ENCODE peak calls at places on chromosome 14, in nine cellular contexts. Q, H, N, F, J, S, L, O and W are unnamed samples.

GRCh38 chr14:35940291-35940690 is 114.2 kb downstream of the BRMS1L start:
- DNase-seq in S (no peak), H (no peak), N (no peak), Q (no peak), F (no peak), O (peak), J (no peak), L (no peak), W (no peak)

GRCh38 chr14:35669782-35670181 is 135.8 kb downstream of the INSM2 start:
- DNase-seq in L (no peak), Q (peak), F (no peak), N (no peak), O (no peak), S (no peak), H (no peak), J (no peak), W (no peak)

GRCh38 chr14:101028971-101029667 is 125.6 kb upstream of the RTL1 start:
- DNase-seq in F (no peak), O (no peak), H (no peak), S (no peak), Q (no peak), J (no peak), L (no peak), N (no peak), W (no peak)

GRCh38 chr14:105952826-105953225 is 426.4 kb downstream of the TMEM121 start:
- DNase-seq in O (no peak), H (no peak), J (no peak), L (no peak), S (no peak), Q (no peak), F (no peak), N (no peak), W (no peak)

GRCh38 chr14:75884198-75884611 is 97.6 kb downstream of the TGFB3 start:
- DNase-seq in L (no peak), S (no peak), N (no peak), J (no peak), Q (no peak), F (peak), O (no peak), H (no peak), W (no peak)

GRCh38 chr14:35963209-35963608 is 137.1 kb downstream of the BRMS1L start:
- DNase-seq in N (peak), S (no peak), L (no peak), Q (peak), F (peak), H (peak), J (peak), O (no peak), W (peak)

GRCh38 chr14:91985008-91985407 is 37.5 kb upstream of the FBLN5 start:
- DNase-seq in O (no peak), F (no peak), S (no peak), J (no peak), H (no peak), Q (no peak), L (peak), N (no peak), W (no peak)

GRCh38 chr14:67232066-67232465 is 9.2 kb upstream of the PALS1 start:
- DNase-seq in O (no peak), F (peak), N (no peak), L (no peak), J (no peak), H (no peak), Q (no peak), S (no peak), W (no peak)

GRCh38 chr14:90373887-90374286 is 22.9 kb upstream of the CALM1 start:
- DNase-seq in L (no peak), N (no peak), H (no peak), F (peak), S (no peak), J (no peak), Q (no peak), O (no peak), W (no peak)

GRCh38 chr14:68690106-68690960 is 102.5 kb downstream of the ZFP36L1 start:
- DNase-seq in L (no peak), J (no peak), S (no peak), F (peak), O (no peak), N (no peak), Q (no peak), H (no peak), W (no peak)

GRCh38 chr14:83826838-83827237 is 1703.1 kb upstream of the FLRT2 start:
- DNase-seq in Q (no peak), S (no peak), L (no peak), O (no peak), N (no peak), F (no peak), H (no peak), J (no peak), W (no peak)

GRCh38 chr14:45089813-45090212 is 5.9 kb downstream of the PRPF39 start:
- DNase-seq in Q (no peak), H (no peak), N (no peak), S (no peak), F (no peak), O (no peak), J (no peak), L (no peak), W (no peak)
- TF ChIP-seq MAX in Q (no peak), H (no peak), N (no peak), S (no peak), F (no peak), O (no peak), J (no peak), L (no peak), W (no peak)

GRCh38 chr14:56660677-56661389 is 81.2 kb downstream of the TMEM260 start:
- DNase-seq in L (no peak), N (no peak), O (no peak), S (no peak), F (no peak), J (no peak), Q (no peak), H (no peak), W (no peak)
- TF ChIP-seq MAX in L (no peak), N (no peak), O (no peak), S (no peak), F (no peak), J (no peak), Q (no peak), H (no peak), W (no peak)

GRCh38 chr14:104865069-104865630 is at the start of gene CEP170B:
- DNase-seq in S (peak), L (peak), Q (no peak), H (peak), N (peak), J (no peak), F (peak), O (no peak), W (peak)

GRCh38 chr14:104864267-104865068 is 600 bp upstream of the CEP170B start:
- DNase-seq in F (no peak), S (peak), O (no peak), H (peak), L (no peak), Q (peak), N (peak), J (peak), W (peak)

GRCh38 chr14:104863923-104864266 is 1.2 kb upstream of the CEP170B start:
- DNase-seq in Q (no peak), O (no peak), J (no peak), L (no peak), F (peak), H (no peak), N (no peak), S (no peak), W (no peak)

GRCh38 chr14:104865631-104866441 is 768 bp downstream of the CEP170B start:
- DNase-seq in Q (peak), O (no peak), S (peak), L (peak), F (peak), H (peak), J (no peak), N (peak), W (peak)

DNA sequence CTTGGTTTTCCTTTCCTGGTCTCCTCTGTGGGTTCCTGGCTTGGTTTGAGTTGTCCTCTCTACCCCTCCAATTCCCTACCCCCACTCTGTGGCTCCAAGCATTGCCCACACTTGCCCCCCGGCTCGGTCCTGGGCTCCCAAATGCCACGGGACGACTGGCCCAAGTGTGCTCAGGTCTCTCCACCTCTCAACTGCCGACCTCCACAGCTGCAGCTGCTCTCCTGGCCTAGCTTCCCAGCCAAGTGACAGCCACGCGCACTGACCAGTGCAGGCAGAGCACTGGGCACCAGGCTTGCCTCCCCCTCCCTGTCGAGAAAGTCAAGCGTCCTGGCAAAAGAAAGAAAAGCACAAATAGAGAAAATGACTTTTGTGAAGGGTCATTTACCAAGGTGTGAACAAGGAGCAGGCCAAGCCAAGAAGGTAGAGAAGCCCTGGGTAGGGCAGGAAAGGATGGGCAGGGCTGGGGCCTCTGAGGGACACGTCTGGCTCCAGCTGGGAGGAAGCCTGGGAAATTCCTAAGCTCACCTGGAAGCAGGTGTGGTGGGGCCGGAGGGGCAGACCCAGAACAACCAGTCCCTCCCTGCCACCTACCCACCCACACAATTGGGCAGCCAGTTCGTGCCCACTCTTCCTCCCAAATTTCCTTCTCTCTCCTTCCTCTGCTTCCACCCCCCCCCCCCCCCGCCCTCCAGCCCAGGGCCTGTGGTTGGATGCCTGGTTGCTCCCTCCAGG is 1.8 kb upstream of the CEP170B start:
- DNase-seq in F (no peak), J (no peak), L (no peak), N (no peak), S (no peak), H (no peak), O (no peak), Q (no peak), W (no peak)
- TF ChIP-seq MAX in F (no peak), J (no peak), L (no peak), N (no peak), S (no peak), H (no peak), O (no peak), Q (no peak), W (no peak)

DNA sequence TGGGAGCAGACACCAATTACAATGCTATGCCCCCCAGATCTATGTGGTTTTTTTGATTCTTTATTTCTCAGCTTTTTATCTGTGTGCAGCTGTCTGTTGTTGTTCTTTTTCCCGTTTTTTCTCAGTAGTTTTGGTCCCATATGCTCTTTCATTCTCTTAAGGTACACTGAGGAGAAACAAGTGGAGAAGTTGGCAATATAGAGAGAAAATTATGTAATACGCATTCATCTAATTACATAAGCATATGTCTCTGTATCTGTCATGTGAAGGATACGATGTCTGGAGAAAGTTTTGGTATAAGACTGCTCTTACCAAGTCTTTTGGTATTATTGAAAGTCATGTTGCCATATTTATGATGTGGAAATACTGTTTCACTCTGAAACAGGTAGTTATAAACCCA is 819.1 kb downstream of the NRXN3 start:
- DNase-seq in J (no peak), F (no peak), L (no peak), Q (no peak), H (no peak), N (no peak), S (no peak), O (no peak), W (no peak)
- TF ChIP-seq MAX in J (no peak), F (no peak), L (no peak), Q (no peak), H (no peak), N (no peak), S (no peak), O (no peak), W (no peak)

GRCh38 chr14:102292446-102292845 is 12.5 kb downstream of the MOK start:
- DNase-seq in H (no peak), F (no peak), N (no peak), S (no peak), O (no peak), Q (no peak), J (no peak), L (no peak), W (no peak)

GRCh38 chr14:102297436-102298170 is 7.4 kb downstream of the MOK start:
- DNase-seq in S (no peak), N (no peak), F (no peak), O (no peak), L (no peak), H (no peak), Q (no peak), J (no peak), W (no peak)

GRCh38 chr14:102295301-102295700 is 9.7 kb downstream of the MOK start:
- DNase-seq in L (no peak), Q (no peak), N (peak), F (peak), S (no peak), H (no peak), J (no peak), O (no peak), W (peak)

GRCh38 chr14:102288139-102288538 is 16.8 kb downstream of the MOK start:
- DNase-seq in Q (no peak), L (no peak), H (no peak), S (no peak), F (no peak), J (no peak), O (no peak), N (no peak), W (no peak)

GRCh38 chr14:102293784-102294183 is 11.2 kb downstream of the MOK start:
- DNase-seq in L (no peak), O (no peak), F (no peak), N (no peak), H (no peak), S (no peak), Q (no peak), J (no peak), W (no peak)
- TF ChIP-seq MAX in L (no peak), O (no peak), F (no peak), N (no peak), H (no peak), S (no peak), Q (no peak), J (no peak), W (no peak)

GRCh38 chr14:64680013-64680674 is 24.1 kb upstream of the PLEKHG3 start:
- DNase-seq in N (no peak), H (no peak), O (no peak), Q (no peak), J (no peak), S (no peak), L (no peak), F (no peak), W (no peak)
- TF ChIP-seq MAX in N (no peak), H (no peak), O (no peak), Q (no peak), J (peak), S (no peak), L (no peak), F (no peak), W (no peak)

DNA sequence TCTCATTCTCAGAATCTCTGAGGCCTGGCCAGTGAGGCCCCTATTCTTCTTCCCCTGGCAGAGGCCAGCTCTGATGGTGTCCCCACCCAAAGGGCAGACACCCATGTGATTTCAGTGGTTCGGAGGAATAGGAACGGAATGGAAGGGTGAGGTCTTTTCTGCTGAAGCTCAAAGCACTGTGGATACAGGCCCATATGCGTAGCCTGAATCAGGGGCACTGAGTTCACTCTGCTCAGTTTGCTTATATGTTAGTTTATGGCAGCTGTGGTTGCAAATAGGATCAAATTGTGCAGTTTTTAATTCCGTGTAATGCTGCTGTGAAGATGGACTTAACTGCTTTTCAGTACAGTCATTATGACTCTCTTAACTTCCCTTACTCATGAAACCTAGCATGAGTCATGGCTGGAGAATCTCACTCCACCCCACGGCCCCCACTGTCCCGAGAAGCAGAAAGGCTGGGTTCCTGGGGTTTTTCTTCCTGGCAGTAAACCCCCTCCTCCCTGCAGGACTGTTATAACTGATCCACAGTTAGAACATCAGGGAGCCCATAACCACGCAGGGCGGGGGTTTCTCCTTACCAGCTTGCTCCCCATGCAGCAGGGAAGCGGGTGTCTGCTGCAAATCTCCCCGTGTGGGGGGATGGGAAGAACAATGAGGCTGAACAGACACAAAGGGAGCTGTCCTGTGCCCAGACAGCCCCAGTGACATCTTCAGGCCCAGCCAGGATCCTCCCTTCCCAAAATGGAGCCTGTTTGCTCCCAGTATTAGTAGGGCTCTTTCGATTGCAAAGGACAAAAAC is 122.7 kb downstream of the SLC38A6 start:
- DNase-seq in H (peak), F (peak), S (no peak), Q (peak), L (peak), J (peak), O (no peak), N (peak), W (peak)
- TF ChIP-seq MAX in H (peak), F (peak), S (no peak), Q (peak), L (no peak), J (no peak), O (no peak), N (peak), W (no peak)

GRCh38 chr14:31387091-31387490 is 33.3 kb downstream of the HEATR5A start:
- DNase-seq in S (no peak), H (no peak), F (no peak), L (no peak), N (no peak), O (no peak), J (no peak), Q (no peak), W (no peak)
- TF ChIP-seq MAX in S (no peak), H (no peak), F (no peak), L (no peak), N (no peak), O (no peak), J (no peak), Q (no peak), W (no peak)